ENCODE peak calls at places on chromosomes 4 and X, in six cellular contexts. D is mesendoderm; B is endodermal cell; F is right cardiac atrium; E is effector memory CD4-positive, alpha-beta T cell; P is CD8-positive, alpha-beta T cell. I is an unnamed sample.

GRCh38 chr4:53967971-53968370 is 96.4 kb downstream of the CHIC2 start:
- DNase-seq in P (no peak), E (no peak), B (no peak), D (no peak), F (no peak), I (no peak)

GRCh38 chr4:106502106-106502699 is 133.6 kb upstream of the GIMD1 start:
- DNase-seq in D (peak; percentile 90), F (peak; percentile 69), B (peak; percentile 88), E (no peak), P (no peak), I (peak; percentile 41)

GRCh38 chrX:13778916-13779315 is 38.0 kb downstream of the GPM6B start:
- DNase-seq in E (no peak), P (no peak), B (no peak), F (no peak), D (peak; percentile 73), I (no peak)

GRCh38 chr4:92830771-92831170 is 527.0 kb downstream of the GRID2 start:
- DNase-seq in P (no peak), D (no peak), E (no peak), F (no peak), B (no peak), I (no peak)

GRCh38 chr4:95428216-95429085 is 120.3 kb downstream of the UNC5C start:
- DNase-seq in B (no peak), E (no peak), P (no peak), F (no peak), D (no peak), I (no peak)

GRCh38 chr4:127783026-127783769 is 1.1 kb downstream of the HSPA4L start:
- DNase-seq in P (no peak), F (peak; percentile 78), B (peak; percentile 73), E (no peak), D (peak; percentile 53), I (peak; percentile 65)

GRCh38 chr4:33746979-33747378 is 2497.3 kb downstream of the ARAP2 start:
- DNase-seq in E (no peak), D (no peak), P (no peak), F (no peak), B (no peak), I (no peak)

GRCh38 chrX:153861147-153861546 is 24.8 kb downstream of the L1CAM start:
- DNase-seq in B (no peak), D (no peak), P (no peak), E (no peak), F (no peak), I (peak; percentile 37)

GRCh38 chrX:119647552-119648420 is 41.6 kb upstream of the NKRF start:
- DNase-seq in E (peak; percentile 34), P (peak; percentile 67), B (no peak), D (no peak), F (no peak), I (no peak)

GRCh38 chrX:103674531-103675454 is 11.7 kb downstream of the MORF4L2 start:
- DNase-seq in F (no peak), B (peak; percentile 53), P (no peak), E (no peak), D (peak; percentile 34), I (no peak)

GRCh38 chr4:182492456-182492855 is 249.3 kb downstream of the TENM3 start:
- DNase-seq in P (no peak), D (no peak), F (no peak), E (no peak), B (no peak), I (no peak)

GRCh38 chr4:141350122-141350904 is 129.6 kb downstream of the ZNF330 start:
- DNase-seq in F (no peak), E (no peak), D (peak; percentile 57), B (no peak), P (no peak), I (peak; percentile 82)

GRCh38 chrX:66602381-66602938 is 36.4 kb downstream of the EDA2R start:
- DNase-seq in F (no peak), B (peak; percentile 46), E (no peak), D (peak; percentile 12), P (no peak), I (no peak)

GRCh38 chr4:172998527-172999469 is 169.8 kb upstream of the GALNT7 start:
- DNase-seq in B (no peak), P (no peak), F (no peak), E (no peak), D (peak; percentile 25), I (no peak)

GRCh38 chrX:21798677-21799219 is 40.7 kb upstream of the MBTPS2 start:
- DNase-seq in B (no peak), D (no peak), P (no peak), F (no peak), E (no peak), I (no peak)

GRCh38 chrX:10482708-10483107 is 137.7 kb downstream of the MID1 start:
- DNase-seq in D (no peak), E (no peak), P (no peak), B (no peak), F (no peak), I (no peak)

GRCh38 chr4:184174571-184175488 is 42.8 kb downstream of the ENPP6 start:
- DNase-seq in E (no peak), D (no peak), F (no peak), B (no peak), P (no peak), I (no peak)

GRCh38 chrX:16882188-16882587 is 12.0 kb upstream of the RBBP7 start:
- DNase-seq in F (no peak), E (no peak), B (peak; percentile 44), P (no peak), D (no peak), I (peak; percentile 57)

GRCh38 chrX:65677954-65678469 is 10.6 kb downstream of the MSN start:
- DNase-seq in F (no peak), D (no peak), P (no peak), E (no peak), B (no peak), I (no peak)

GRCh38 chr4:3690576-3691152 is 75.5 kb upstream of the ADRA2C start:
- DNase-seq in E (no peak), D (no peak), F (no peak), B (no peak), P (no peak), I (no peak)

GRCh38 chrX:134542485-134542884 is 82.5 kb downstream of the HPRT1 start:
- DNase-seq in B (peak; percentile 63), E (no peak), F (no peak), P (no peak), D (peak; percentile 66), I (no peak)

GRCh38 chr4:18322111-18322510 is 300.6 kb upstream of the LCORL start:
- DNase-seq in F (no peak), D (no peak), B (no peak), P (no peak), E (no peak), I (no peak)

DNA sequence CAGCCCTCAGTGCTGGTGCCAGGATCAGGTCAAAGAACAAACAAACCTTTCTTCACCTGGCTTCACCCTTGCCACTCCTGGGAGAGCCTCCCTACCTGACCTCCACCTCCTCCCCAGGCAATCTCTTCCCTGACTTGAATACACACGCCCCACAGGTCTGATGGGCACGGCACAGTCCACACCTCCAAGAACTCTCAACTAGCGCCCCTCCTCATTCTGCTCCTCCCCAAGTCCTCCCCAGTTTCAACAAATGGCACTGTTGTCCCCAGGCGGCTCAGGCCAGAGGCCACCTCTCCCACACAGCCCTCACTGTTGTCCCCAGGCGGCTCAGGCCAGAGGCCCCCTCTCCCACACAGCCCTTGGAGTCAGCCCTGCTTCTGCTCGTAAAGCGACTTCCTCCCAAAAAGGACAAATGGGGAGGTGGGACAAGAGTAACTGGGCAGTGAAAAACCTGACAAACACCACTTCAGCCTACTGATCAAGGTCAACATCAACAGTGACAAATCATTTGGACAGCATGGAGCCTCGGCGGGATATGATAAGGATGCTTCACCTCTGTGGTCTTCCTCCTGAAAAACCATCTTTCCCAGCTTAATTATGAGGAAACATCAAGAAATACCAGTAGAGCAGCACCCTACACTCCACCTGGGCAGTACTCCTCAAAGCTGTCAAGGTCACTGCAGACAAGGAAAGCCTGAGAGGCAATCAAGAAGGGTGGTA is 2.9 kb downstream of the LETM1 start:
- DNase-seq in F (no peak), D (no peak), B (no peak), E (no peak), P (no peak), I (peak; percentile 71)
- H3K27ac ChIP-seq in F (no peak overlapping the region), D (no peak overlapping the region), B (no peak overlapping the region), E (no peak overlapping the region), P (no peak overlapping the region), I (peak overlapping the region; percentile 59)

GRCh38 chrX:622104-622503 is 8.5 kb upstream of the SHOX start:
- DNase-seq in D (no peak), E (no peak), F (no peak), B (no peak), P (no peak), I (no peak)

GRCh38 chrX:619812-620493 is 10.6 kb upstream of the SHOX start:
- DNase-seq in B (peak; percentile 53), D (no peak), F (no peak), E (no peak), P (no peak), I (no peak)

GRCh38 chrX:625137-625691 is 5.4 kb upstream of the SHOX start:
- DNase-seq in P (no peak), D (no peak), B (peak; percentile 28), E (no peak), F (no peak), I (no peak)

GRCh38 chrX:623599-624323 is 6.8 kb upstream of the SHOX start:
- DNase-seq in D (peak; percentile 70), P (no peak), B (peak; percentile 83), F (no peak), E (no peak), I (no peak)

DNA sequence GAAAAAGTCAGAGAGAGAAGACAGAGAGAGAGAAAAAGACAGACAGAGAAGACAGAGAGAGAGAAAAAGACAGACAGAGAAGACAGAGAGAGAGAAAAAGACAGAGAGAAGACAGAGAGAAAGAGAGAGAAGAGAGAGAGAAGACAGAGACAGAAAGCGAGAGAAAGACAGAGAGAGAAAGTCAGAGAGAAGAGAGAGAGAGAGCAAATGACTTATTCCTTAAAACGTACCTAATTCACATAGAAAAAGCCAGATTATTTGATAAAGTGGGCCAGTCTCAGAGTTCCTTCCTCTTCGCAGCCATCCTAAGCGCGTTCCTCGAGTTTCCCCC is 7.4 kb upstream of the SHOX start:
- DNase-seq in P (no peak), D (no peak), E (no peak), F (no peak), B (no peak), I (no peak)
- H3K27me3 ChIP-seq in P (peaks cover 5% of the 10 kb centered on the region), D (peaks cover 60% of the 10 kb centered on the region), E (no peaks in the 10 kb centered on the region), F (peaks cover 2% of the 10 kb centered on the region), B (peaks cover 99% of the 10 kb centered on the region), I (peaks cover 76% of the 10 kb centered on the region)

GRCh38 chr4:25423548-25423947 is 46.5 kb downstream of the ANAPC4 start:
- DNase-seq in B (no peak), P (no peak), F (no peak), D (no peak), E (no peak), I (no peak)
- H3K27ac ChIP-seq in B (no peak overlapping the region), P (no peak overlapping the region), F (no peak overlapping the region), D (no peak overlapping the region), E (no peak overlapping the region), I (no peak overlapping the region)

GRCh38 chr4:13515268-13515667 is 29.0 kb downstream of the NKX3-2 start:
- DNase-seq in B (no peak), E (no peak), F (no peak), P (no peak), D (no peak), I (no peak)
- H3K27me3 ChIP-seq in B (no peaks in the 10 kb centered on the region), E (peaks cover 9% of the 10 kb centered on the region), F (no peaks in the 10 kb centered on the region), P (no peaks in the 10 kb centered on the region), D (no peaks in the 10 kb centered on the region), I (peaks cover 38% of the 10 kb centered on the region)